ENCODE peak calls at places on chromosomes 16 and 17, in six cellular contexts. X, B, U, Y, V and R are unnamed samples.

GRCh38 chr17:21842332-21843317 is 150.3 kb downstream of the KCNJ18 start:
- DNase-seq in B (no peak), U (no peak), Y (no peak), V (no peak), X (no peak), R (no peak)

GRCh38 chr17:48483471-48484131 is 47.2 kb downstream of the HOXB1 start:
- DNase-seq in Y (peak; percentile 98), V (no peak), B (peak; percentile 100), U (no peak), X (no peak), R (peak; percentile 53)

GRCh38 chr16:26963109-26963508 is 103.6 kb upstream of the C16orf82 start:
- DNase-seq in U (no peak), B (peak; percentile 36), Y (no peak), V (peak; percentile 70), X (peak; percentile 75), R (peak; percentile 8)

GRCh38 chr16:56921571-56921970 is 10.4 kb upstream of the HERPUD1 start:
- DNase-seq in B (no peak), U (no peak), V (no peak), X (no peak), Y (no peak), R (peak; percentile 94)

GRCh38 chr16:85491798-85492616 is 121.1 kb upstream of the GSE1 start:
- DNase-seq in B (no peak), U (no peak), Y (no peak), X (no peak), V (no peak), R (peak; percentile 89)

GRCh38 chr17:47239663-47240374 is 13.8 kb upstream of the ITGB3 start:
- DNase-seq in V (no peak), B (peak; percentile 98), X (no peak), U (no peak), Y (peak; percentile 98), R (peak; percentile 49)

GRCh38 chr16:87697792-87698191 is 68.0 kb downstream of the KLHDC4 start:
- DNase-seq in B (no peak), U (no peak), Y (no peak), V (no peak), X (no peak), R (no peak)

GRCh38 chr17:78390241-78391050 is 12.0 kb downstream of the PGS1 start:
- DNase-seq in Y (peak; percentile 100), U (no peak), X (peak; percentile 62), B (peak; percentile 100), V (no peak), R (no peak)

GRCh38 chr16:57413733-57414132 is 9.2 kb downstream of the CCL17 start:
- DNase-seq in U (no peak), B (no peak), Y (no peak), V (no peak), X (no peak), R (no peak)

GRCh38 chr17:41837761-41838538 is at the start of gene KLHL10:
- DNase-seq in Y (no peak), B (no peak), X (no peak), V (no peak), U (no peak), R (no peak)

GRCh38 chr17:21742326-21742725 is 50.0 kb downstream of the KCNJ18 start:
- DNase-seq in Y (no peak), B (no peak), X (no peak), V (no peak), U (no peak), R (no peak)

GRCh38 chr16:53219795-53220194 is 165.0 kb downstream of the CHD9 start:
- DNase-seq in V (no peak), U (no peak), X (no peak), Y (peak; percentile 45), B (peak; percentile 69), R (peak; percentile 4)

GRCh38 chr16:81583893-81584705 is 139.5 kb downstream of the CMIP start:
- DNase-seq in U (no peak), V (no peak), B (peak; percentile 82), Y (peak; percentile 78), X (no peak), R (no peak)

GRCh38 chr16:80123189-80123588 is 417.6 kb upstream of the DYNLRB2 start:
- DNase-seq in Y (no peak), B (no peak), V (no peak), U (no peak), X (no peak), R (peak; percentile 29)

GRCh38 chr17:60134396-60135159 is 15.2 kb upstream of the CA4 start:
- DNase-seq in X (no peak), Y (peak; percentile 57), V (peak; percentile 17), B (peak; percentile 67), U (no peak), R (no peak)

GRCh38 chr16:733382-734207 is 6.7 kb downstream of the HAGHL start:
- DNase-seq in V (peak; percentile 84), U (no peak), Y (no peak), B (no peak), X (no peak), R (peak; percentile 50)

GRCh38 chr17:2055494-2056220 is 754 bp downstream of the HIC1 start:
- DNase-seq in X (no peak), B (peak; percentile 55), Y (peak; percentile 37), V (no peak), U (no peak), R (no peak)

GRCh38 chr17:36608794-36609497 is 7.6 kb downstream of the MRM1 start:
- DNase-seq in B (peak; percentile 66), U (no peak), X (peak; percentile 79), Y (peak; percentile 70), V (peak; percentile 70), R (no peak)

GRCh38 chr17:13025687-13026086 is 7.9 kb upstream of the ELAC2 start:
- DNase-seq in X (no peak), U (no peak), Y (no peak), B (no peak), V (no peak), R (no peak)

GRCh38 chr17:73316919-73317505 is 5.2 kb upstream of the CDC42EP4 start:
- DNase-seq in B (no peak), X (peak; percentile 33), U (no peak), V (no peak), Y (no peak), R (no peak)

GRCh38 chr17:3956558-3956957 is 7.7 kb downstream of the ATP2A3 start:
- DNase-seq in U (no peak), V (no peak), X (no peak), Y (no peak), B (no peak), R (no peak)

GRCh38 chr17:1787301-1787902 is 25.5 kb downstream of the SERPINF1 start:
- DNase-seq in Y (peak; percentile 97), B (peak; percentile 96), V (no peak), U (no peak), X (no peak), R (peak; percentile 56)

GRCh38 chr16:397135-397661 is at the start of gene NME4:
- DNase-seq in Y (peak; percentile 42), V (peak; percentile 73), B (no peak), X (peak; percentile 66), U (peak; percentile 42), R (peak; percentile 63)

GRCh38 chr17:17445925-17446665 is 30.7 kb upstream of the MED9 start:
- DNase-seq in B (peak; percentile 96), V (no peak), U (no peak), X (no peak), Y (peak; percentile 79), R (no peak)

GRCh38 chr16:67697813-67698212 is 21.3 kb downstream of the GFOD2 start:
- DNase-seq in Y (no peak), X (no peak), U (no peak), B (no peak), V (no peak), R (no peak)

GRCh38 chr16:46855389-46855788 is 24.4 kb upstream of the C16orf87 start:
- DNase-seq in X (no peak), Y (no peak), B (no peak), V (no peak), U (no peak), R (no peak)

GRCh38 chr16:46852130-46852529 is 21.1 kb upstream of the C16orf87 start:
- DNase-seq in U (no peak), V (no peak), Y (no peak), B (no peak), X (no peak), R (no peak)

GRCh38 chr16:46854846-46855245 is 23.9 kb upstream of the C16orf87 start:
- DNase-seq in Y (no peak), V (no peak), U (no peak), B (no peak), X (no peak), R (no peak)

GRCh38 chr16:46850619-46851555 is 19.9 kb upstream of the C16orf87 start:
- DNase-seq in X (no peak), Y (no peak), B (no peak), U (no peak), V (no peak), R (no peak)

GRCh38 chr16:46853713-46854443 is 22.9 kb upstream of the C16orf87 start:
- DNase-seq in U (peak; percentile 67), B (peak; percentile 69), V (peak; percentile 87), X (peak; percentile 87), Y (peak; percentile 69), R (peak; percentile 74)
- H3K14ac ChIP-seq in U (no peak overlapping the region), B (no peak overlapping the region), V (no peak overlapping the region), X (no peak overlapping the region), Y (no peak overlapping the region), R (peak overlapping the region; percentile 99)

GRCh38 chr17:7484067-7484963 is at the start of gene POLR2A:
- DNase-seq in U (peak; percentile 97), Y (peak; percentile 98), V (peak; percentile 98), X (peak; percentile 98), B (peak; percentile 98), R (peak; percentile 99)
- H2BK120ac ChIP-seq in U (no peak within 1 kb of the TSS), Y (peak within 1 kb of the TSS; percentile 93), V (peak within 1 kb of the TSS; percentile 80), X (peak within 1 kb of the TSS; percentile 100), B (peak within 1 kb of the TSS; percentile 100), R (peak within 1 kb of the TSS; percentile 94)

DNA sequence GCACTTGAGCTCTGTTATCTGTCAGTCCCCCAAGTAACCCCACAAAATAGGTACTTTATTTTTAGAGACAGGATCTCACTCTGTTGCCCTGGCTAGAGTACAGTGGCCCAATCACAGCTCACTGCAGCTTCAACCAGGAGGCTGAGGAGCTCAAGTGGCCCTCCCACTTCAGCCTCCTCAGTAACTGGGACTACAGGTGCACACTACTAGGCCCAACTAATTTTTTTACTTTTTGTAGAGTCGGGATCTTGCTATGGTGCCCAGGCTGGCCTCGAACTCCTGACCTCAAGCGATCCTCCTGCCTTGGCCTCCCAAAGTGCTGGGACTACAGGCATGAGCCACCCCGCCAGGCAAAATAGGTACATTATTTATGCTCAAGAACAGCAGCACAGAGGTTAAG is 99.6 kb downstream of the MGAT5B start:
- DNase-seq in V (no peak), X (no peak), Y (no peak), U (no peak), B (no peak), R (no peak)
- H3K14ac ChIP-seq in V (no peak overlapping the region), X (no peak overlapping the region), Y (no peak overlapping the region), U (no peak overlapping the region), B (no peak overlapping the region), R (no peak overlapping the region)

GRCh38 chr17:64003526-64004121 is 5.5 kb downstream of the PRR29 start:
- DNase-seq in V (peak; percentile 20), U (no peak), Y (no peak), X (peak; percentile 24), B (no peak), R (no peak)

GRCh38 chr17:64006361-64007088 is 8.4 kb downstream of the PRR29 start:
- DNase-seq in Y (no peak), B (no peak), V (peak; percentile 39), U (no peak), X (peak; percentile 24), R (no peak)

GRCh38 chr17:64004218-64004770 is 6.1 kb downstream of the PRR29 start:
- DNase-seq in Y (no peak), X (no peak), U (no peak), B (no peak), V (peak; percentile 29), R (no peak)

GRCh38 chr17:64005734-64006167 is 7.6 kb downstream of the PRR29 start:
- DNase-seq in X (peak; percentile 27), V (no peak), U (no peak), B (no peak), Y (no peak), R (no peak)

GRCh38 chr17:64004903-64005733 is 7.0 kb downstream of the PRR29 start:
- DNase-seq in Y (no peak), B (no peak), V (peak; percentile 42), X (peak; percentile 29), U (no peak), R (no peak)
- H2BK120ac ChIP-seq in Y (no peak overlapping the region), B (no peak overlapping the region), V (no peak overlapping the region), X (no peak overlapping the region), U (no peak overlapping the region), R (no peak overlapping the region)